ENCODE peak calls at places on chromosomes 3 and 15, in nine cellular contexts. L is CD4-positive, alpha-beta T cell; B is hepatic stellate cell; K is A172; R is activated CD8-positive, alpha-beta memory T cell treated with anti-CD3 and anti-CD28 coated beads for 48 hours; Y is omental fat pad; C is suprapubic skin; X is SW480; G is osteoblast. M is an unnamed sample.

GRCh38 chr3:111730143-111730542 is 128.9 kb upstream of the PHLDB2 start:
- DNase-seq in L (no peak), B (no peak), K (no peak), R (no peak), Y (no peak), C (no peak), X (no peak), G (no peak), M (peak; percentile 33)

GRCh38 chr3:137970914-137971831 is 38.8 kb upstream of the CLDN18 start:
- DNase-seq in L (peak; percentile 20), B (peak; percentile 50), K (peak; percentile 69), R (peak; percentile 12), Y (peak; percentile 56), C (peak; percentile 86), X (peak; percentile 78), G (peak; percentile 81), M (peak; percentile 67)

GRCh38 chr3:8629151-8630021 is 15.2 kb downstream of the SSUH2 start:
- DNase-seq in L (no peak), B (peak; percentile 92), K (peak; percentile 98), R (no peak), Y (no peak), C (peak; percentile 93), X (peak; percentile 97), G (peak; percentile 97), M (peak; percentile 93)

GRCh38 chr3:127200086-127200691 is 7.3 kb downstream of the PRR23E start:
- DNase-seq in L (no peak), B (no peak), K (no peak), R (no peak), Y (no peak), C (peak; percentile 67), X (no peak), G (no peak), M (no peak)

GRCh38 chr15:35293353-35294130 is 208.4 kb upstream of the NANOGP8 start:
- DNase-seq in L (no peak), B (peak; percentile 63), K (peak; percentile 93), R (no peak), Y (no peak), C (no peak), X (peak; percentile 85), G (peak; percentile 81), M (peak; percentile 91)

GRCh38 chr3:184344579-184345350 is 7.4 kb downstream of the FAM131A start:
- DNase-seq in L (no peak), B (no peak), K (no peak), R (no peak), Y (no peak), C (no peak), X (no peak), G (peak; percentile 75), M (no peak)

GRCh38 chr15:51448592-51449494 is 107.4 kb downstream of the GLDN start:
- DNase-seq in L (no peak), B (no peak), K (no peak), R (no peak), Y (no peak), C (no peak), X (no peak), G (no peak), M (no peak)

GRCh38 chr15:51401872-51402517 is 60.5 kb downstream of the GLDN start:
- DNase-seq in L (no peak), B (peak; percentile 55), K (peak; percentile 32), R (no peak), Y (no peak), C (no peak), X (peak; percentile 8), G (peak; percentile 93), M (peak; percentile 30)

GRCh38 chr3:193688845-193689714 is 96.1 kb downstream of the OPA1 start:
- DNase-seq in L (no peak), B (no peak), K (no peak), R (no peak), Y (no peak), C (no peak), X (no peak), G (no peak), M (no peak)

GRCh38 chr3:39126532-39127071 is 19.1 kb downstream of the TTC21A start:
- DNase-seq in L (no peak), B (no peak), K (peak; percentile 45), R (no peak), Y (no peak), C (no peak), X (peak; percentile 33), G (peak; percentile 91), M (no peak)

GRCh38 chr3:9153763-9154601 is 95.5 kb downstream of the SRGAP3 start:
- DNase-seq in L (no peak), B (no peak), K (no peak), R (no peak), Y (no peak), C (peak; percentile 88), X (no peak), G (no peak), M (no peak)

GRCh38 chr15:77867266-77868047 is 210.1 kb downstream of the TBC1D2B start:
- DNase-seq in L (no peak), B (no peak), K (no peak), R (no peak), Y (no peak), C (no peak), X (no peak), G (no peak), M (no peak)

GRCh38 chr3:122350814-122351418 is 25.9 kb downstream of the CSTA start:
- DNase-seq in L (no peak), B (no peak), K (no peak), R (no peak), Y (no peak), C (no peak), X (no peak), G (no peak), M (peak; percentile 35)

GRCh38 chr3:23085256-23085655 is 117.9 kb upstream of the UBE2E2 start:
- DNase-seq in L (no peak), B (peak; percentile 54), K (no peak), R (no peak), Y (no peak), C (no peak), X (no peak), G (no peak), M (no peak)

GRCh38 chr3:157368171-157368570 is 68.5 kb upstream of the PTX3 start:
- DNase-seq in L (no peak), B (no peak), K (no peak), R (no peak), Y (no peak), C (no peak), X (no peak), G (no peak), M (no peak)

GRCh38 chr3:115401891-115402501 is 221.3 kb upstream of the GAP43 start:
- DNase-seq in L (no peak), B (peak; percentile 25), K (peak; percentile 50), R (no peak), Y (no peak), C (no peak), X (peak; percentile 59), G (peak; percentile 43), M (peak; percentile 93)

GRCh38 chr15:66838671-66839239 is 136.7 kb downstream of the SMAD6 start:
- DNase-seq in L (no peak), B (peak; percentile 71), K (peak; percentile 48), R (no peak), Y (no peak), C (no peak), X (peak; percentile 27), G (peak; percentile 86), M (no peak)

GRCh38 chr3:44109997-44110396 is 131.7 kb upstream of the TOPAZ1 start:
- DNase-seq in L (no peak), B (no peak), K (no peak), R (no peak), Y (no peak), C (no peak), X (no peak), G (no peak), M (no peak)

GRCh38 chr3:38084019-38084968 is 45.3 kb downstream of the DLEC1 start:
- DNase-seq in L (no peak), B (peak; percentile 54), K (peak; percentile 12), R (no peak), Y (no peak), C (no peak), X (peak; percentile 42), G (peak; percentile 62), M (peak; percentile 49)

GRCh38 chr3:76871655-76872054 is 168.2 kb upstream of the ROBO2 start:
- DNase-seq in L (no peak), B (no peak), K (no peak), R (no peak), Y (no peak), C (no peak), X (no peak), G (no peak), M (no peak)

GRCh38 chr3:135163701-135164100 is 368.6 kb downstream of the EPHB1 start:
- DNase-seq in L (no peak), B (no peak), K (no peak), R (no peak), Y (no peak), C (no peak), X (no peak), G (no peak), M (no peak)